ENCODE peak calls at places on chromosomes 7 and 10, in five cellular contexts. One of them, this sample, is unnamed.
A peak's percentile ranks its signal among the peaks of the same experiment; 100 is the strongest.

GRCh38 chr7:6558837-6559236 is 7.6 kb upstream of the GRID2IP start:
- DNase-seq in MM.1S: no peak
- DNase-seq in neural progenitor cell: peak; percentile 53
- DNase-seq in HCT116: peak; percentile 56
- DNase-seq in GM23338: peak; percentile 87
- DNase-seq in this sample: peak; percentile 66

GRCh38 chr7:101832681-101833375 is 15.4 kb downstream of the CUX1 start:
- DNase-seq in MM.1S: no peak
- DNase-seq in neural progenitor cell: no peak
- DNase-seq in HCT116: no peak
- DNase-seq in GM23338: no peak
- DNase-seq in this sample: no peak

GRCh38 chr10:91539930-91540329 is 92.9 kb downstream of the PPP1R3C start:
- DNase-seq in MM.1S: no peak
- DNase-seq in neural progenitor cell: no peak
- DNase-seq in HCT116: no peak
- DNase-seq in GM23338: no peak
- DNase-seq in this sample: no peak

GRCh38 chr7:17774248-17774647 is 166.0 kb downstream of the SNX13 start:
- DNase-seq in MM.1S: no peak
- DNase-seq in neural progenitor cell: no peak
- DNase-seq in HCT116: no peak
- DNase-seq in GM23338: no peak
- DNase-seq in this sample: peak; percentile 78

GRCh38 chr10:86100581-86101061 is 266.0 kb downstream of the GRID1 start:
- DNase-seq in MM.1S: peak; percentile 49
- DNase-seq in neural progenitor cell: peak; percentile 69
- DNase-seq in HCT116: peak; percentile 29
- DNase-seq in GM23338: peak; percentile 70
- DNase-seq in this sample: peak; percentile 23

GRCh38 chr7:46058424-46058823 is 137.4 kb upstream of the IGFBP3 start:
- DNase-seq in MM.1S: no peak
- DNase-seq in neural progenitor cell: no peak
- DNase-seq in HCT116: no peak
- DNase-seq in GM23338: no peak
- DNase-seq in this sample: peak; percentile 29

GRCh38 chr10:54010337-54010736 is 790.7 kb downstream of the PCDH15 start:
- DNase-seq in MM.1S: no peak
- DNase-seq in neural progenitor cell: no peak
- DNase-seq in HCT116: no peak
- DNase-seq in GM23338: no peak
- DNase-seq in this sample: no peak

GRCh38 chr10:80100861-80101695 is 22.6 kb downstream of the TMEM254 start:
- DNase-seq in MM.1S: no peak
- DNase-seq in neural progenitor cell: no peak
- DNase-seq in HCT116: no peak
- DNase-seq in GM23338: peak; percentile 26
- DNase-seq in this sample: peak; percentile 99

GRCh38 chr10:26445411-26446031 is 7.4 kb downstream of the APBB1IP start:
- DNase-seq in MM.1S: no peak
- DNase-seq in neural progenitor cell: no peak
- DNase-seq in HCT116: no peak
- DNase-seq in GM23338: no peak
- DNase-seq in this sample: no peak

GRCh38 chr7:108686494-108686893 is 116.8 kb downstream of the DNAJB9 start:
- DNase-seq in MM.1S: no peak
- DNase-seq in neural progenitor cell: no peak
- DNase-seq in HCT116: no peak
- DNase-seq in GM23338: no peak
- DNase-seq in this sample: no peak

GRCh38 chr10:8305871-8306652 is 251.6 kb downstream of the GATA3 start:
- DNase-seq in MM.1S: no peak
- DNase-seq in neural progenitor cell: no peak
- DNase-seq in HCT116: no peak
- DNase-seq in GM23338: no peak
- DNase-seq in this sample: no peak

GRCh38 chr10:133030126-133030525 is 57.6 kb upstream of the ADGRA1 start:
- DNase-seq in MM.1S: no peak
- DNase-seq in neural progenitor cell: no peak
- DNase-seq in HCT116: no peak
- DNase-seq in GM23338: no peak
- DNase-seq in this sample: no peak

GRCh38 chr7:116363637-116364432 is 135.7 kb upstream of the CAV2 start:
- DNase-seq in MM.1S: no peak
- DNase-seq in neural progenitor cell: no peak
- DNase-seq in HCT116: no peak
- DNase-seq in GM23338: no peak
- DNase-seq in this sample: peak; percentile 51

GRCh38 chr7:149570784-149571183 is 73.2 kb upstream of the ZNF746 start:
- DNase-seq in MM.1S: no peak
- DNase-seq in neural progenitor cell: peak; percentile 3
- DNase-seq in HCT116: no peak
- DNase-seq in GM23338: no peak
- DNase-seq in this sample: no peak

GRCh38 chr7:35648367-35648766 is 46.6 kb downstream of the HERPUD2 start:
- DNase-seq in MM.1S: no peak
- DNase-seq in neural progenitor cell: no peak
- DNase-seq in HCT116: no peak
- DNase-seq in GM23338: no peak
- DNase-seq in this sample: no peak

GRCh38 chr7:64037095-64037494 is 8.1 kb upstream of the ZNF727 start:
- DNase-seq in MM.1S: no peak
- DNase-seq in neural progenitor cell: no peak
- DNase-seq in HCT116: no peak
- DNase-seq in GM23338: no peak
- DNase-seq in this sample: no peak

GRCh38 chr7:47669178-47669878 is 87.4 kb upstream of the TNS3 start:
- DNase-seq in MM.1S: peak; percentile 99
- DNase-seq in neural progenitor cell: no peak
- DNase-seq in HCT116: no peak
- DNase-seq in GM23338: no peak
- DNase-seq in this sample: peak; percentile 92

GRCh38 chr7:81630600-81630999 is 139.2 kb downstream of the HGF start:
- DNase-seq in MM.1S: no peak
- DNase-seq in neural progenitor cell: no peak
- DNase-seq in HCT116: no peak
- DNase-seq in GM23338: no peak
- DNase-seq in this sample: no peak

GRCh38 chr7:155167706-155168365 is 97.7 kb downstream of the HTR5A start:
- DNase-seq in MM.1S: no peak
- DNase-seq in neural progenitor cell: no peak
- DNase-seq in HCT116: no peak
- DNase-seq in GM23338: no peak
- DNase-seq in this sample: no peak

GRCh38 chr7:103928581-103928980 is 60.9 kb downstream of the RELN start:
- DNase-seq in MM.1S: no peak
- DNase-seq in neural progenitor cell: no peak
- DNase-seq in HCT116: no peak
- DNase-seq in GM23338: no peak
- DNase-seq in this sample: no peak

GRCh38 chr7:79806161-79806734 is 328.4 kb upstream of the GNAI1 start:
- DNase-seq in MM.1S: no peak
- DNase-seq in neural progenitor cell: peak; percentile 6
- DNase-seq in HCT116: peak; percentile 19
- DNase-seq in GM23338: peak; percentile 26
- DNase-seq in this sample: peak; percentile 55

GRCh38 chr7:31192996-31193395 is 140.9 kb downstream of the ADCYAP1R1 start:
- DNase-seq in MM.1S: no peak
- DNase-seq in neural progenitor cell: peak; percentile 94
- DNase-seq in HCT116: peak; percentile 36
- DNase-seq in GM23338: peak; percentile 94
- DNase-seq in this sample: peak; percentile 73

GRCh38 chr10:117096559-117097201 is 41.4 kb downstream of the VAX1 start:
- DNase-seq in MM.1S: no peak
- DNase-seq in neural progenitor cell: peak; percentile 74
- DNase-seq in HCT116: no peak
- DNase-seq in GM23338: peak; percentile 32
- DNase-seq in this sample: no peak

GRCh38 chr10:90352288-90352687 is 505.6 kb downstream of the HTR7 start:
- DNase-seq in MM.1S: no peak
- DNase-seq in neural progenitor cell: peak; percentile 8
- DNase-seq in HCT116: no peak
- DNase-seq in GM23338: peak; percentile 20
- DNase-seq in this sample: no peak

GRCh38 chr10:8060704-8061121 is 6.2 kb downstream of the GATA3 start:
- DNase-seq in MM.1S: no peak
- DNase-seq in neural progenitor cell: no peak
- DNase-seq in HCT116: no peak
- DNase-seq in GM23338: peak; percentile 31
- DNase-seq in this sample: no peak

GRCh38 chr7:128352138-128352537 is 8.4 kb upstream of the RBM28 start:
- DNase-seq in MM.1S: no peak
- DNase-seq in neural progenitor cell: peak; percentile 81
- DNase-seq in HCT116: no peak
- DNase-seq in GM23338: peak; percentile 95
- DNase-seq in this sample: no peak
- TF ChIP-seq EZH2 in MM.1S: no peak
- TF ChIP-seq EZH2 in neural progenitor cell: no peak
- TF ChIP-seq EZH2 in HCT116: no peak
- TF ChIP-seq EZH2 in GM23338: no peak
- TF ChIP-seq EZH2 in this sample: no peak

GRCh38 chr7:75830978-75831377 is 17.4 kb upstream of the CCL24 start:
- DNase-seq in MM.1S: no peak
- DNase-seq in neural progenitor cell: no peak
- DNase-seq in HCT116: no peak
- DNase-seq in GM23338: no peak
- DNase-seq in this sample: no peak

GRCh38 chr7:75840029-75840428 is 26.4 kb upstream of the CCL24 start:
- DNase-seq in MM.1S: no peak
- DNase-seq in neural progenitor cell: no peak
- DNase-seq in HCT116: no peak
- DNase-seq in GM23338: no peak
- DNase-seq in this sample: no peak

GRCh38 chr7:75836798-75837197 is 23.2 kb upstream of the CCL24 start:
- DNase-seq in MM.1S: no peak
- DNase-seq in neural progenitor cell: no peak
- DNase-seq in HCT116: no peak
- DNase-seq in GM23338: no peak
- DNase-seq in this sample: no peak

GRCh38 chr7:75835688-75836285 is 22.2 kb upstream of the CCL24 start:
- DNase-seq in MM.1S: no peak
- DNase-seq in neural progenitor cell: no peak
- DNase-seq in HCT116: no peak
- DNase-seq in GM23338: no peak
- DNase-seq in this sample: no peak
- TF ChIP-seq EZH2phosphoT487 in MM.1S: no peak
- TF ChIP-seq EZH2phosphoT487 in neural progenitor cell: no peak
- TF ChIP-seq EZH2phosphoT487 in HCT116: no peak
- TF ChIP-seq EZH2phosphoT487 in GM23338: no peak
- TF ChIP-seq EZH2phosphoT487 in this sample: no peak

GRCh38 chr10:59333731-59334130 is 28.6 kb downstream of the FAM13C start:
- DNase-seq in MM.1S: no peak
- DNase-seq in neural progenitor cell: no peak
- DNase-seq in HCT116: no peak
- DNase-seq in GM23338: no peak
- DNase-seq in this sample: no peak
- H3K4me2 ChIP-seq in MM.1S: no peak overlapping the region
- H3K4me2 ChIP-seq in neural progenitor cell: no peak overlapping the region
- H3K4me2 ChIP-seq in HCT116: no peak overlapping the region
- H3K4me2 ChIP-seq in GM23338: no peak overlapping the region
- H3K4me2 ChIP-seq in this sample: no peak overlapping the region

GRCh38 chr7:36945612-36946400 is 221.5 kb upstream of the AOAH start:
- DNase-seq in MM.1S: peak; percentile 41
- DNase-seq in neural progenitor cell: no peak
- DNase-seq in HCT116: no peak
- DNase-seq in GM23338: no peak
- DNase-seq in this sample: no peak

GRCh38 chr7:36944843-36945242 is 220.5 kb upstream of the AOAH start:
- DNase-seq in MM.1S: no peak
- DNase-seq in neural progenitor cell: no peak
- DNase-seq in HCT116: no peak
- DNase-seq in GM23338: no peak
- DNase-seq in this sample: no peak

GRCh38 chr7:36951257-36951697 is 227.0 kb upstream of the AOAH start:
- DNase-seq in MM.1S: peak; percentile 44
- DNase-seq in neural progenitor cell: no peak
- DNase-seq in HCT116: no peak
- DNase-seq in GM23338: no peak
- DNase-seq in this sample: no peak

GRCh38 chr7:36946401-36946739 is 222.1 kb upstream of the AOAH start:
- DNase-seq in MM.1S: no peak
- DNase-seq in neural progenitor cell: no peak
- DNase-seq in HCT116: no peak
- DNase-seq in GM23338: no peak
- DNase-seq in this sample: no peak

GRCh38 chr7:36949711-36950600 is 225.7 kb upstream of the AOAH start:
- DNase-seq in MM.1S: no peak
- DNase-seq in neural progenitor cell: no peak
- DNase-seq in HCT116: no peak
- DNase-seq in GM23338: no peak
- DNase-seq in this sample: peak; percentile 11
- TF ChIP-seq EZH2 in MM.1S: no peak
- TF ChIP-seq EZH2 in neural progenitor cell: no peak
- TF ChIP-seq EZH2 in HCT116: no peak
- TF ChIP-seq EZH2 in GM23338: no peak
- TF ChIP-seq EZH2 in this sample: no peak

GRCh38 chr10:49070701-49071100 is 44.6 kb downstream of the VSTM4 start:
- DNase-seq in MM.1S: no peak
- DNase-seq in neural progenitor cell: no peak
- DNase-seq in HCT116: no peak
- DNase-seq in GM23338: no peak
- DNase-seq in this sample: no peak
- TF ChIP-seq EZH2phosphoT487 in MM.1S: no peak
- TF ChIP-seq EZH2phosphoT487 in neural progenitor cell: no peak
- TF ChIP-seq EZH2phosphoT487 in HCT116: no peak
- TF ChIP-seq EZH2phosphoT487 in GM23338: no peak
- TF ChIP-seq EZH2phosphoT487 in this sample: no peak

GRCh38 chr7:88306590-88307048 is at the start of gene STEAP4:
- DNase-seq in MM.1S: no peak
- DNase-seq in neural progenitor cell: peak; percentile 71
- DNase-seq in HCT116: peak; percentile 19
- DNase-seq in GM23338: peak; percentile 86
- DNase-seq in this sample: peak; percentile 87
- H3K4me2 ChIP-seq in MM.1S: no peak within 1 kb of the TSS
- H3K4me2 ChIP-seq in neural progenitor cell: peak within 1 kb of the TSS; percentile 81
- H3K4me2 ChIP-seq in HCT116: peak within 1 kb of the TSS; percentile 74
- H3K4me2 ChIP-seq in GM23338: peak within 1 kb of the TSS; percentile 89
- H3K4me2 ChIP-seq in this sample: peak within 1 kb of the TSS; percentile 98